ENCODE peak calls at places on chromosomes 16 and 17, in six cellular contexts. T is psoas muscle; C is effector CD8-positive, alpha-beta T cell; K is NCI-H1105 treated with DMSO at 0.1 percent for 48 hours; S is astrocyte of the cerebellum; F is GM20000. R is an unnamed sample.

GRCh38 chr17:5282639-5283217 is 644 bp downstream of the RABEP1 start:
- DNase-seq in T (no peak), C (peak), K (no peak), S (no peak), F (no peak), R (peak)

GRCh38 chr16:51107742-51108141 is 43.3 kb downstream of the SALL1 start:
- DNase-seq in T (no peak), C (no peak), K (no peak), S (no peak), F (no peak), R (no peak)

GRCh38 chr17:69608808-69609494 is 194.5 kb downstream of the MAP2K6 start:
- DNase-seq in T (no peak), C (no peak), K (no peak), S (peak), F (no peak), R (no peak)

GRCh38 chr16:31201511-31202401 is 804 bp downstream of the PYCARD start:
- DNase-seq in T (peak), C (peak), K (peak), S (no peak), F (peak), R (peak)

GRCh38 chr17:30236807-30237206 is 1.3 kb upstream of the SLC6A4 start:
- DNase-seq in T (peak), C (no peak), K (no peak), S (no peak), F (peak), R (peak)

GRCh38 chr16:19175492-19176262 is 7.6 kb downstream of the SYT17 start:
- DNase-seq in T (no peak), C (no peak), K (no peak), S (no peak), F (no peak), R (no peak)

GRCh38 chr16:25713785-25714570 is 22.2 kb downstream of the HS3ST4 start:
- DNase-seq in T (no peak), C (no peak), K (no peak), S (no peak), F (no peak), R (no peak)

GRCh38 chr17:36597229-36597628 is 4.2 kb upstream of the MRM1 start:
- DNase-seq in T (no peak), C (no peak), K (no peak), S (no peak), F (no peak), R (no peak)

GRCh38 chr17:9002610-9003354 is 18.5 kb upstream of the NTN1 start:
- DNase-seq in T (no peak), C (no peak), K (no peak), S (no peak), F (peak), R (peak)

GRCh38 chr16:2026461-2027023 is at the start of gene NHERF2:
- DNase-seq in T (peak), C (no peak), K (no peak), S (no peak), F (peak), R (peak)

GRCh38 chr16:30967795-30968194 is 10.2 kb downstream of the SETD1A start:
- DNase-seq in T (no peak), C (no peak), K (no peak), S (no peak), F (no peak), R (no peak)

GRCh38 chr16:56743840-56744239 is 13.9 kb downstream of the NUP93 start:
- DNase-seq in T (peak), C (no peak), K (no peak), S (no peak), F (no peak), R (no peak)

GRCh38 chr17:41638194-41638593 is 13.8 kb upstream of the KRT17 start:
- DNase-seq in T (no peak), C (no peak), K (no peak), S (no peak), F (no peak), R (no peak)

GRCh38 chr16:4179020-4179419 is 62.8 kb upstream of the ADCY9 start:
- DNase-seq in T (peak), C (no peak), K (no peak), S (no peak), F (no peak), R (no peak)

GRCh38 chr17:7634384-7634783 is 4.4 kb downstream of the SHBG start:
- DNase-seq in T (no peak), C (no peak), K (peak), S (no peak), F (no peak), R (peak)

GRCh38 chr16:28910046-28911031 is 14.7 kb downstream of the RABEP2 start:
- DNase-seq in T (peak), C (no peak), K (peak), S (no peak), F (no peak), R (no peak)

GRCh38 chr16:77890075-77890474 is 101.7 kb downstream of the VAT1L start:
- DNase-seq in T (no peak), C (no peak), K (no peak), S (no peak), F (no peak), R (no peak)

GRCh38 chr16:67562526-67562917 is at the start of gene CTCF:
- DNase-seq in T (peak), C (peak), K (peak), S (peak), F (peak), R (peak)

GRCh38 chr17:47119746-47120520 is 69.2 kb downstream of the CDC27 start:
- DNase-seq in T (no peak), C (no peak), K (no peak), S (peak), F (no peak), R (no peak)

GRCh38 chr17:14068542-14069250 is 608 bp upstream of the COX10 start:
- DNase-seq in T (no peak), C (no peak), K (no peak), S (no peak), F (no peak), R (peak)

GRCh38 chr17:49456172-49456965 is 38.7 kb upstream of the NGFR start:
- DNase-seq in T (no peak), C (no peak), K (no peak), S (peak), F (no peak), R (no peak)

GRCh38 chr17:49616086-49616485 is 40.4 kb downstream of the NXPH3 start:
- DNase-seq in T (no peak), C (no peak), K (no peak), S (no peak), F (no peak), R (no peak)

GRCh38 chr16:14310519-14310991 is 239.4 kb downstream of the MRTFB start:
- DNase-seq in T (peak), C (no peak), K (no peak), S (no peak), F (peak), R (no peak)

GRCh38 chr16:57178296-57178695 is 7.5 kb downstream of the PSME3IP1 start:
- DNase-seq in T (no peak), C (no peak), K (no peak), S (no peak), F (no peak), R (peak)

GRCh38 chr17:41392278-41392677 is 5.1 kb downstream of the KRT31 start:
- DNase-seq in T (no peak), C (no peak), K (no peak), S (no peak), F (no peak), R (no peak)

GRCh38 chr17:57260325-57261083 is 4.2 kb downstream of the MSI2 start:
- DNase-seq in T (no peak), C (no peak), K (peak), S (no peak), F (no peak), R (no peak)

GRCh38 chr16:48064971-48065370 is 90.8 kb downstream of the ABCC12 start:
- DNase-seq in T (no peak), C (no peak), K (no peak), S (no peak), F (no peak), R (no peak)

GRCh38 chr17:82436601-82437324 is 13.8 kb downstream of the CYBC1 start:
- DNase-seq in T (no peak), C (no peak), K (no peak), S (no peak), F (peak), R (no peak)

GRCh38 chr16:81737885-81738536 is 41.1 kb upstream of the PLCG2 start:
- DNase-seq in T (peak), C (peak), K (peak), S (peak), F (peak), R (peak)

GRCh38 chr17:1713878-1714487 is 3.8 kb upstream of the TLCD2 start:
- DNase-seq in T (peak), C (no peak), K (no peak), S (no peak), F (no peak), R (peak)